ENCODE peak calls at places on chromosome 14, in six cellular contexts. W is astrocyte; D is skeletal muscle cell; G is CD4-positive, alpha-beta memory T cell; T is AG10803; Y is aorta. Q is an unnamed sample.

GRCh38 chr14:89129570-89129969 is 287.5 kb downstream of the FOXN3 start:
- DNase-seq in W (no peak), D (no peak), G (no peak), T (no peak), Y (no peak), Q (peak; percentile 37)

GRCh38 chr14:99063620-99064225 is 208.3 kb downstream of the BCL11B start:
- DNase-seq in W (no peak), D (no peak), G (no peak), T (no peak), Y (no peak), Q (no peak)

GRCh38 chr14:72651081-72651480 is 242.8 kb downstream of the DPF3 start:
- DNase-seq in W (peak; percentile 51), D (no peak), G (no peak), T (peak; percentile 36), Y (no peak), Q (peak; percentile 73)

GRCh38 chr14:20683896-20684661 is at the start of gene RNASE4:
- DNase-seq in W (peak; percentile 87), D (peak; percentile 70), G (peak; percentile 84), T (peak; percentile 91), Y (peak; percentile 92), Q (peak; percentile 89)

GRCh38 chr14:106417224-106418049 is 891.1 kb downstream of the TMEM121 start:
- DNase-seq in W (no peak), D (no peak), G (peak; percentile 67), T (no peak), Y (peak; percentile 67), Q (peak; percentile 2)

GRCh38 chr14:54025661-54026060 is 69.0 kb upstream of the BMP4 start:
- DNase-seq in W (peak; percentile 8), D (no peak), G (no peak), T (no peak), Y (no peak), Q (peak; percentile 62)

GRCh38 chr14:84340938-84341337 is 1189.0 kb upstream of the FLRT2 start:
- DNase-seq in W (peak; percentile 10), D (no peak), G (no peak), T (no peak), Y (no peak), Q (peak; percentile 67)

GRCh38 chr14:49492151-49492550 is 94.0 kb downstream of the RPS29 start:
- DNase-seq in W (no peak), D (no peak), G (no peak), T (no peak), Y (no peak), Q (no peak)

GRCh38 chr14:101992708-101993107 is 28.3 kb downstream of the DYNC1H1 start:
- DNase-seq in W (no peak), D (no peak), G (no peak), T (no peak), Y (no peak), Q (no peak)

GRCh38 chr14:63875311-63875710 is 22.5 kb downstream of the SYNE2 start:
- DNase-seq in W (peak; percentile 82), D (peak; percentile 67), G (no peak), T (peak; percentile 18), Y (no peak), Q (peak; percentile 97)

GRCh38 chr14:47511829-47512228 is 163.6 kb downstream of the MDGA2 start:
- DNase-seq in W (no peak), D (no peak), G (no peak), T (no peak), Y (no peak), Q (no peak)

GRCh38 chr14:71198681-71199080 is 291.4 kb downstream of the PCNX1 start:
- DNase-seq in W (no peak), D (no peak), G (no peak), T (no peak), Y (no peak), Q (no peak)

GRCh38 chr14:104977681-104978647 is at the start of gene AHNAK2:
- DNase-seq in W (peak; percentile 52), D (peak; percentile 36), G (peak; percentile 42), T (peak; percentile 68), Y (peak; percentile 89), Q (peak; percentile 70)

GRCh38 chr14:30888480-30889243 is 14.3 kb downstream of the COCH start:
- DNase-seq in W (no peak), D (no peak), G (no peak), T (no peak), Y (no peak), Q (no peak)

GRCh38 chr14:104983231-104983721 is 2.3 kb upstream of the CLBA1 start:
- DNase-seq in W (no peak), D (no peak), G (no peak), T (no peak), Y (no peak), Q (no peak)

GRCh38 chr14:89164168-89165074 is 252.6 kb downstream of the FOXN3 start:
- DNase-seq in W (no peak), D (no peak), G (no peak), T (no peak), Y (no peak), Q (no peak)

GRCh38 chr14:50094056-50094455 is 22.3 kb downstream of the VCPKMT start:
- DNase-seq in W (no peak), D (no peak), G (no peak), T (no peak), Y (no peak), Q (no peak)

GRCh38 chr14:55599250-55599879 is 19.4 kb downstream of the KTN1 start:
- DNase-seq in W (no peak), D (no peak), G (no peak), T (no peak), Y (peak; percentile 55), Q (no peak)
- H3K4me3 ChIP-seq in W (no peak overlapping the region), D (no peak overlapping the region), G (no peak overlapping the region), T (no peak overlapping the region), Y (no peak overlapping the region), Q (no peak overlapping the region)

GRCh38 chr14:24861083-24861630 is 188.8 kb downstream of the STXBP6 start:
- DNase-seq in W (peak; percentile 91), D (no peak), G (no peak), T (peak; percentile 72), Y (no peak), Q (peak; percentile 37)
- H3K4me3 ChIP-seq in W (no peak overlapping the region), D (no peak overlapping the region), G (no peak overlapping the region), T (no peak overlapping the region), Y (no peak overlapping the region), Q (no peak overlapping the region)

GRCh38 chr14:34665785-34666425 is 36.0 kb upstream of the SNX6 start:
- DNase-seq in W (peak; percentile 92), D (peak; percentile 84), G (peak; percentile 44), T (peak; percentile 93), Y (peak; percentile 67), Q (peak; percentile 94)
- H3K4me3 ChIP-seq in W (no peak overlapping the region), D (no peak overlapping the region), G (no peak overlapping the region), T (no peak overlapping the region), Y (no peak overlapping the region), Q (no peak overlapping the region)

GRCh38 chr14:93749081-93749430 is 39.2 kb downstream of the PRIMA1 start:
- DNase-seq in W (no peak), D (no peak), G (no peak), T (no peak), Y (no peak), Q (no peak)
- H3K4me3 ChIP-seq in W (no peak overlapping the region), D (no peak overlapping the region), G (no peak overlapping the region), T (no peak overlapping the region), Y (no peak overlapping the region), Q (no peak overlapping the region)

GRCh38 chr14:24437020-24437735 is 5.4 kb downstream of the SDR39U1 start:
- DNase-seq in W (no peak), D (no peak), G (no peak), T (no peak), Y (no peak), Q (no peak)

GRCh38 chr14:24437736-24438067 is 4.9 kb downstream of the SDR39U1 start:
- DNase-seq in W (no peak), D (no peak), G (no peak), T (no peak), Y (no peak), Q (no peak)

GRCh38 chr14:24435192-24435810 is 5.5 kb downstream of the KHNYN start:
- DNase-seq in W (no peak), D (no peak), G (no peak), T (no peak), Y (no peak), Q (no peak)

GRCh38 chr14:24435998-24436354 is 6.2 kb downstream of the KHNYN start:
- DNase-seq in W (no peak), D (no peak), G (no peak), T (no peak), Y (no peak), Q (no peak)

GRCh38 chr14:24436355-24437019 is 6.1 kb downstream of the SDR39U1 start:
- DNase-seq in W (peak; percentile 51), D (peak; percentile 49), G (peak; percentile 62), T (peak; percentile 79), Y (no peak), Q (peak; percentile 87)
- H3K4me3 ChIP-seq in W (no peak overlapping the region), D (no peak overlapping the region), G (no peak overlapping the region), T (no peak overlapping the region), Y (no peak overlapping the region), Q (no peak overlapping the region)

DNA sequence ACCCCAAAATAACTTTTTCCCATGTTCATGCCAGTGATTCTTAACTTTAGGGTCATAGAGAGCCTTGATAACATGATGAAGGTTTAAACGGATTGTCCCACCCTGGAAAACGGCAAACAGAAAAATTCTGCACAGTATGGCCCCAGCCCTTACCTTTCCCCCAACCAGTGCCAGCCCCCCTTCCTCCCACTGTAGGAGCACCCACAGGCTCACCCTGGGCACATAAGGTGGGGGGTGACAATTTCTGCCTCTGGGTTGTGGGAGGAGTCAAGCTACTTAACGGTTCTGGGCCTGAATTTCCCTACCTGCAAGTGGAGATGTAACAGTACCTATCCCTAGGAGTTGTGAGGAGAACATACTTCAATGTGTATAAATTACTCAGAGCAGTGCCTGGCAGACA is 18.1 kb downstream of the XRCC3 start:
- DNase-seq in W (no peak), D (no peak), G (no peak), T (no peak), Y (no peak), Q (no peak)
- H3K4me3 ChIP-seq in W (no peak overlapping the region), D (no peak overlapping the region), G (no peak overlapping the region), T (no peak overlapping the region), Y (no peak overlapping the region), Q (no peak overlapping the region)